ENCODE peak calls at places on chromosomes 7 and 10, in eight cellular contexts. B is lung, I is A549, N is transverse colon, P is SJSA1, O is spleen, S is ovary, W is K562. F is an unnamed sample. For H3K4me1, the result is how much of the 10 kb centered on the place peaks cover.

GRCh38 chr10:112953075-112953501 is 3.0 kb downstream of the TCF7L2 start:
- DNase-seq in B (peak), I (no peak), N (peak), P (no peak), O (peak), S (peak), W (no peak), F (peak)

GRCh38 chr7:123674399-123675091 is 18.9 kb downstream of the LMOD2 start:
- DNase-seq in B (no peak), I (no peak), N (no peak), P (no peak), O (no peak), S (no peak), W (no peak), F (peak)

GRCh38 chr7:159065151-159065550 is 79.5 kb downstream of the VIPR2 start:
- DNase-seq in B (no peak), I (no peak), N (no peak), P (no peak), O (no peak), S (no peak), W (no peak), F (no peak)

GRCh38 chr7:1326511-1326785 is 93.8 kb downstream of the UNCX start:
- DNase-seq in B (no peak), I (no peak), N (no peak), P (no peak), O (peak), S (no peak), W (no peak), F (no peak)

GRCh38 chr10:34078798-34079470 is 736.2 kb downstream of the PARD3 start:
- DNase-seq in B (peak), I (no peak), N (no peak), P (no peak), O (no peak), S (peak), W (no peak), F (peak)

GRCh38 chr7:41104621-41105020 is 598.3 kb downstream of the INHBA start:
- DNase-seq in B (no peak), I (no peak), N (no peak), P (no peak), O (no peak), S (no peak), W (no peak), F (no peak)

GRCh38 chr10:62373995-62374861 is at the start of gene ZNF365:
- DNase-seq in B (no peak), I (peak), N (no peak), P (peak), O (peak), S (no peak), W (no peak), F (peak)

GRCh38 chr10:30719832-30720231 is 90.3 kb upstream of the LYZL2 start:
- DNase-seq in B (no peak), I (no peak), N (no peak), P (no peak), O (no peak), S (no peak), W (no peak), F (no peak)

GRCh38 chr10:122713091-122713885 is 13.6 kb upstream of the C10orf120 start:
- DNase-seq in B (no peak), I (no peak), N (no peak), P (no peak), O (no peak), S (no peak), W (no peak), F (no peak)

GRCh38 chr7:44306608-44307007 is 18.8 kb downstream of the CAMK2B start:
- DNase-seq in B (no peak), I (no peak), N (no peak), P (no peak), O (no peak), S (no peak), W (no peak), F (no peak)

GRCh38 chr7:37916673-37917660 is at the start of gene SFRP4:
- DNase-seq in B (peak), I (peak), N (peak), P (peak), O (peak), S (peak), W (peak), F (peak)

GRCh38 chr7:44980393-44981034 is 1.7 kb upstream of the MYO1G start:
- DNase-seq in B (peak), I (no peak), N (no peak), P (peak), O (peak), S (no peak), W (no peak), F (peak)

GRCh38 chr10:60666221-60666620 is 112.1 kb upstream of the CDK1 start:
- DNase-seq in B (peak), I (no peak), N (no peak), P (no peak), O (no peak), S (peak), W (no peak), F (peak)
- H3K4me1 ChIP-seq in B (under half), I (under half), N (under half), P (under half), O (under half), S (under half), W (under half), F (under half)

DNA sequence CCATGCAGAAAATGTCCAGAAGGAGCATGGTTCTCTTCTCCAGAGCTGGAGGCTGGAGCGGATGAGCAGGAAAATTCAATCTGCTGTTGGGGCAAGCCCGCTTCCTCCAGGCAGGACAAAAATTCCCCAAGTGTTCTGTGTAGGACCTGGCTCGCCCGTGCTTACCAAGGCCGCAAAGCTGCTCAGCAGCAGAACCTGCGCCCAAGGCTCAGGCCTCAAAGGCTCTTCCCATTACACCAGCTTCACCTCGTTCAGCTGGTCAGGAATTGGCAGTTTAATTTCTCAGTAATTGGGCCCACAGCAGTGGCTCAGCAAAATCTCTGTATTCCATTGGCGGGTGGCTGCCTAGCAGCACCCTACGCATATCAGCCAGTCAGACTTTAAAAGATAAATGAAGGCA is 5.7 kb downstream of the FZD9 start:
- DNase-seq in B (no peak), I (no peak), N (no peak), P (no peak), O (no peak), S (no peak), W (no peak), F (no peak)
- H3K27ac ChIP-seq in B (no peak), I (no peak), N (no peak), P (no peak), O (no peak), S (no peak), W (no peak), F (peak)

GRCh38 chr10:77636286-77636966 is 1.2 kb downstream of the KCNMA1 start:
- DNase-seq in B (no peak), I (no peak), N (no peak), P (no peak), O (no peak), S (no peak), W (no peak), F (no peak)
- H3K4me1 ChIP-seq in B (under half), I (under half), N (under half), P (under half), O (under half), S (under half), W (under half), F (under half)

GRCh38 chr7:129338450-129338849 is 95.8 kb upstream of the STRIP2 start:
- DNase-seq in B (no peak), I (no peak), N (no peak), P (no peak), O (no peak), S (no peak), W (no peak), F (no peak)

GRCh38 chr7:129341838-129342806 is 92.1 kb upstream of the STRIP2 start:
- DNase-seq in B (no peak), I (no peak), N (no peak), P (no peak), O (no peak), S (no peak), W (no peak), F (no peak)

GRCh38 chr7:129341212-129341611 is 93.0 kb upstream of the STRIP2 start:
- DNase-seq in B (no peak), I (no peak), N (no peak), P (no peak), O (no peak), S (no peak), W (no peak), F (no peak)

GRCh38 chr7:129347330-129347729 is 86.9 kb upstream of the STRIP2 start:
- DNase-seq in B (no peak), I (no peak), N (no peak), P (no peak), O (no peak), S (no peak), W (no peak), F (no peak)

DNA sequence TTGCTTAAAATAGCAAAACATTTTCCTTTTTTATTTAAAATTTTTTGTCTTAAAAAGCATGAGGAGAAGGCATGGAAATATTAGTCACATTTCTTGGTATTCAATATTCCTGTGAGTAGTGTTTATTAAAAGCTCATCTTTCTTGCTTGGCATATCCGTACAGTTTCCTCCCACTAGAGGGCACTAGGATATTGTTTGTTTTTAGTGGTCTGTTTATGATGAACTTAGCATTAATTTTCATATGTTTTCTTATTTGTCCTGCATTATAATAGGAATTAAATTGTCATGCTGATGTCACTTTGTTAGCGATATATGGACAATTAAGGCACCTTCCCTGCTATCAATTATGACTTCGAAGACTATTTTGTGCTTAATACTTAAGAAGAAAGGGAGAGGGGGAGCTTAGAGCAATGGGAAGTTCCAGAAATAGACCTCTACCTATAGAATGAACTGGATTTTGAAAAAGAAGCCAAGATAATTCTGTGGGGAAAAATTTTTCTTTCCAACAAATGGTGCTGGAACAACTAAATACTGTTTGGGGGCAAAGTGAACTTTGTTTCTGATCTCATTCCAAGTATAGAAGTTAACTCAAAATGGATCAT is 91.0 kb upstream of the STRIP2 start:
- DNase-seq in B (no peak), I (peak), N (no peak), P (peak), O (no peak), S (no peak), W (peak), F (peak)
- H3K27ac ChIP-seq in B (no peak), I (no peak), N (peak), P (no peak), O (no peak), S (no peak), W (no peak), F (no peak)

GRCh38 chr10:79127151-79127961 is 58.6 kb downstream of the ZMIZ1 start:
- DNase-seq in B (peak), I (peak), N (peak), P (peak), O (no peak), S (peak), W (peak), F (peak)
- H3K4me1 ChIP-seq in B (under half), I (half or more), N (under half), P (half or more), O (half or more), S (under half), W (half or more), F (half or more)

GRCh38 chr10:117365612-117366011 is 9.6 kb downstream of the PDZD8 start:
- DNase-seq in B (peak), I (peak), N (peak), P (no peak), O (no peak), S (no peak), W (no peak), F (no peak)
- H3K27ac ChIP-seq in B (no peak), I (peak), N (peak), P (no peak), O (no peak), S (no peak), W (peak), F (no peak)